ENCODE peak calls at places on chromosomes 6 and 20, in four cellular contexts. T is foreskin keratinocyte, W is ascending aorta, M is mucosa of descending colon. A is an unnamed sample. For H3K4me1, the result is how much of the 10 kb centered on the place peaks cover.

GRCh38 chr6:76166297-76166696 is 93.8 kb upstream of the IMPG1 start:
- DNase-seq in T (no peak), W (no peak), M (no peak), A (no peak)

GRCh38 chr6:169176361-169176991 is 77.2 kb downstream of the THBS2 start:
- DNase-seq in T (no peak), W (no peak), M (no peak), A (no peak)

GRCh38 chr6:4415549-4415948 is 280.2 kb upstream of the ECI2 start:
- DNase-seq in T (no peak), W (no peak), M (no peak), A (no peak)

GRCh38 chr6:137715589-137716045 is 151.4 kb upstream of the TNFAIP3 start:
- DNase-seq in T (no peak), W (no peak), M (no peak), A (no peak)

GRCh38 chr6:25175656-25176055 is 103.5 kb upstream of the CARMIL1 start:
- DNase-seq in T (no peak), W (no peak), M (no peak), A (no peak)

GRCh38 chr20:32359633-32360332 is 1.7 kb downstream of the ASXL1 start:
- DNase-seq in T (no peak), W (no peak), M (no peak), A (no peak)

GRCh38 chr6:134870677-134871498 is 79.0 kb downstream of the ALDH8A1 start:
- DNase-seq in T (peak), W (no peak), M (no peak), A (no peak)

GRCh38 chr6:36925809-36926208 is 28.7 kb upstream of the PI16 start:
- DNase-seq in T (no peak), W (no peak), M (no peak), A (no peak)

GRCh38 chr6:156280131-156280530 is 497.0 kb upstream of the ARID1B start:
- DNase-seq in T (no peak), W (no peak), M (no peak), A (no peak)

GRCh38 chr6:167255918-167256553 is 35.1 kb upstream of the UNC93A start:
- DNase-seq in T (no peak), W (no peak), M (no peak), A (no peak)

GRCh38 chr6:37920667-37921066 is 101.1 kb downstream of the ZFAND3 start:
- DNase-seq in T (no peak), W (no peak), M (no peak), A (no peak)

GRCh38 chr20:21633829-21634228 is 71.6 kb upstream of the PAX1 start:
- DNase-seq in T (no peak), W (no peak), M (no peak), A (no peak)

GRCh38 chr6:15518878-15519277 is 143.9 kb downstream of the DTNBP1 start:
- DNase-seq in T (no peak), W (no peak), M (no peak), A (no peak)

GRCh38 chr6:19991176-19991575 is 154.0 kb downstream of the ID4 start:
- DNase-seq in T (no peak), W (no peak), M (no peak), A (no peak)

GRCh38 chr20:44695295-44696230 is 19.6 kb upstream of the CCN5 start:
- DNase-seq in T (no peak), W (no peak), M (no peak), A (no peak)

GRCh38 chr6:138052783-138053182 is 54.4 kb downstream of the PERP start:
- DNase-seq in T (no peak), W (no peak), M (no peak), A (no peak)

GRCh38 chr20:13953227-13953626 is 37.2 kb downstream of the SEL1L2 start:
- DNase-seq in T (no peak), W (no peak), M (no peak), A (no peak)

GRCh38 chr6:107230024-107230423 is 114.7 kb upstream of the BEND3 start:
- DNase-seq in T (no peak), W (no peak), M (no peak), A (no peak)

GRCh38 chr20:10502098-10502526 is 67.0 kb downstream of the SLX4IP start:
- DNase-seq in T (no peak), W (no peak), M (no peak), A (no peak)

GRCh38 chr6:105135056-105135455 is 44.8 kb downstream of the POPDC3 start:
- DNase-seq in T (no peak), W (no peak), M (no peak), A (no peak)

GRCh38 chr6:108123946-108124345 is 41.9 kb upstream of the NR2E1 start:
- DNase-seq in T (no peak), W (no peak), M (no peak), A (no peak)

GRCh38 chr6:129575378-129576118 is 134.4 kb downstream of the ARHGAP18 start:
- DNase-seq in T (peak), W (no peak), M (no peak), A (no peak)

GRCh38 chr6:159074866-159075265 is 30.1 kb upstream of the TAGAP start:
- DNase-seq in T (no peak), W (no peak), M (no peak), A (no peak)

GRCh38 chr6:158781692-158782373 is 37.3 kb downstream of the EZR start:
- DNase-seq in T (no peak), W (peak), M (peak), A (no peak)

GRCh38 chr6:84255641-84256040 is 28.2 kb upstream of the CEP162 start:
- DNase-seq in T (no peak), W (no peak), M (no peak), A (no peak)

GRCh38 chr6:109705258-109705657 is 14.2 kb downstream of the FIG4 start:
- DNase-seq in T (peak), W (peak), M (peak), A (peak)

GRCh38 chr6:161446296-161446925 is 172.6 kb upstream of the AGPAT4 start:
- DNase-seq in T (no peak), W (no peak), M (no peak), A (no peak)

GRCh38 chr6:112910256-112910655 is 563.1 kb downstream of the RFPL4B start:
- DNase-seq in T (no peak), W (no peak), M (no peak), A (no peak)
- H3K4me1 ChIP-seq in T (under half), W (under half), M (under half), A (under half)

GRCh38 chr6:53309059-53309896 is 39.5 kb downstream of the ELOVL5 start:
- DNase-seq in T (no peak), W (no peak), M (no peak), A (no peak)
- H3K4me1 ChIP-seq in T (under half), W (under half), M (under half), A (half or more)

GRCh38 chr6:31580807-31581437 is 1.3 kb downstream of the LTB start:
- DNase-seq in T (no peak), W (peak), M (peak), A (peak)

GRCh38 chr6:31580446-31580755 is 1.8 kb downstream of the LTB start:
- DNase-seq in T (no peak), W (no peak), M (no peak), A (no peak)

GRCh38 chr6:31581511-31582229 is 554 bp downstream of the LTB start:
- DNase-seq in T (no peak), W (no peak), M (peak), A (no peak)

GRCh38 chr6:31579546-31580445 is 2.4 kb downstream of the LTB start:
- DNase-seq in T (no peak), W (no peak), M (no peak), A (no peak)

GRCh38 chr6:31582230-31582601 is at the start of gene LTB:
- DNase-seq in T (no peak), W (no peak), M (peak), A (no peak)
- H3K4me1 ChIP-seq in T (under half), W (under half), M (under half), A (under half)

GRCh38 chr6:42295688-42296087 is 78.0 kb upstream of the MRPS10 start:
- DNase-seq in T (no peak), W (no peak), M (no peak), A (no peak)
- H3K4me1 ChIP-seq in T (under half), W (under half), M (under half), A (under half)

DNA sequence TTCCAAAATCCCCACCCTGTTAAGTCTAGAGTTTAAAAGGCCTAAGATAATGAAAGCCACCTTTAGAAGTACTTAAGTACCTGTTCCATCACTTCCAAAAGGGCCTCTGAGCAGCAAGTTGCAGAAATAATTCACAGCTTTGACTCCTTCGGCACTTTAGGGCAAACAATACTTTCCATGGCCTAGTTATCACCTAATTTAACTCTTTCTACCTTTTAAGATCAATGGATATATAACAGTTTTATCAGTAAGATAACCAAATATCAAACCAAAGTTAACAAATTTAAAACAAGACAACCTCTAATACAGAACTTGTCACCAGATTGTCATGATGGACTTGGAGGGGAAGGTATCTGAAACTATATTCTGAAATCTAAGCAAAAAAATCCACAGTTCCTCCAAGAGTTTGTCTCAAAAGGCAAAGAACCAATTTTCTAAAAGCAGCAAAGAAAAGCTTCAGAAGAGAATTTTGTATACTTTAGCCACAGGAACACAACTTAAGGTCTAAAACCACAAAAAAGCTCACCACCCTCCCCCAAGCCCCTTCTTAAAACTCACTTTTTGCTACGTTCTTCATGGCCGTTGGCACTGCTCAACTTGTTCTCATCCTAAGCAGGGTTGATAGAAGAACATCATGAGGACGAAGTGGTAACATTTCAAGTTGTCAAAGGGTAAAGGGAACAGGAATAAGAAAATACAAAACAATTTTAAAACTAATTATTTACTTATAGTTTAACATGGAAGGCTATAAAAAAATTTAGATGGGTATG is 3.5 kb downstream of the RBM39 start:
- DNase-seq in T (no peak), W (no peak), M (no peak), A (no peak)
- H3K4me1 ChIP-seq in T (under half), W (under half), M (under half), A (half or more)

GRCh38 chr6:127481628-127482027 is 22.4 kb upstream of the KIAA0408 start:
- DNase-seq in T (peak), W (no peak), M (no peak), A (no peak)

GRCh38 chr6:127484207-127484858 is 25.1 kb upstream of the KIAA0408 start:
- DNase-seq in T (peak), W (no peak), M (no peak), A (no peak)

GRCh38 chr6:127481081-127481480 is 21.9 kb upstream of the KIAA0408 start:
- DNase-seq in T (no peak), W (no peak), M (no peak), A (no peak)

GRCh38 chr6:127482318-127482717 is 23.1 kb upstream of the KIAA0408 start:
- DNase-seq in T (no peak), W (no peak), M (no peak), A (no peak)

DNA sequence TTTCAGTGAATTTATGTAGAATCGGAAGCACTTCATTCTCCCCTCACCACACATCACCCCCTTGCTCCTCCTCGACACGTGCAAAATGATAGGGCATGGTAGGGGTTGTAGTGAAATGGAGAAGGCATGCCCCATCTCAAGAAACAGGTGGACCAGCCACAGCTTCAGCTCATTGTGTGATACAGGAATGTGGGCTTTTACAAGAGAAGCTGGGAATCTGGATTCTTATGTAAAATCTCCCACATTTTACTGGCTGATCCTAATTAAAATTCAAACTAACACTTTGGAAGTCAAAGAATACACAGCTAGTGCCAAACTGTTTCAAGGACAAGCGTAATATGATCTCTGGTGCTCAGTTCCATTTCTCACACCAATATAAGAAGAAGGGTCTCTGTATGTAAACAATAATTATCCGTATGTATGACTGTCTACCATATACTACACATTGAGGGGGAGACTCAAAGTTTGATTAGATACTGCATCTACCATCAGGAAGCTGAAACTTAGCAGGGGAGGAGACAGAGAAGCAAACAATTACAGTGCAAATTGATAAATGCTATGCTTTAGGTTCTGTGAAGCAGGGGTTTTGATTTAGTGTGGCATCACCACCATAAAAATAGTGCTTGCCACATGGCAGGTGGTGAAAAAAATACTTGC is 24.3 kb upstream of the KIAA0408 start:
- DNase-seq in T (no peak), W (no peak), M (no peak), A (no peak)
- H3K4me1 ChIP-seq in T (under half), W (under half), M (under half), A (under half)

DNA sequence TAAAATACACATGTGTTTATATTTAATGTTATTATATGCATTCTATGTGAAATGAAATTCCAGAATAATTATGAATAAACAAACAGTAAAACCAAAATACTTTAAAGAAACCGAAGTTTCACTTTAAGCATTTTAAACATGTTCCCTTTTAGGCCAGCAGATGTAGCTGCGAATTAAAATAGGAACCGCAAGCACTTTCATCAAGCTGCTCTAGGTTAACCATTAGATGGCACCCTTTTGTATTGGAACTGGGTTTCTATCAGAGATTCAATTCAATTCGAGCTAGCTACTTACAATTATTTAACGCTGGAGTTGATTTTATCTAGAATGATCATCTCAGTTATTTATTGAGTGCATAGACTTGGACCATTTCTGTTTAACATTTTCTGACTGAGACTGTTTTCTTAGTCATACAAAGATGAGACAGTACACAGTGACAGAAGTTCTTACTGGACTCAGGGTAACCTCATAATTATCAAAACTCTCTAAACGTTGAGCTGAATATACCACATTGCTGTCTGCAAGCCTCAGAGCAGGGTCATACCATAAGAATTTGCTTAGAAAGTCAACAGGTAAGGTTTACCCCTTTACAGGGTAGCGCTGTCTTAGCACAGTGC is 8.5 kb downstream of the TMEM242 start:
- DNase-seq in T (no peak), W (no peak), M (no peak), A (no peak)
- H3K4me1 ChIP-seq in T (under half), W (under half), M (under half), A (under half)

GRCh38 chr6:17305219-17306001 is 24.2 kb downstream of the RBM24 start:
- DNase-seq in T (no peak), W (no peak), M (no peak), A (no peak)
- H3K4me1 ChIP-seq in T (under half), W (under half), M (under half), A (under half)

GRCh38 chr6:35043381-35043780 is 97.8 kb downstream of the TCP11 start:
- DNase-seq in T (no peak), W (no peak), M (no peak), A (no peak)
- H3K4me1 ChIP-seq in T (under half), W (under half), M (half or more), A (half or more)

A was measured in left ventricle myocardium inferior.